ENCODE peak calls at places on chromosome 4, in eight cellular contexts. I is SJSA1; W is CD8-positive, alpha-beta T cell; M is cardiac muscle cell; G is hepatocyte; U is aorta; Q is small intestine; L is lower lobe of right lung. V is an unnamed sample.

GRCh38 chr4:54322817-54323417 is 93.8 kb downstream of the PDGFRA start:
- DNase-seq in I (peak; percentile 28), W (no peak), M (peak; percentile 83), G (peak; percentile 88), U (no peak), Q (peak; percentile 70), L (peak; percentile 64), V (no peak)

GRCh38 chr4:77219266-77219665 is 62.3 kb downstream of the CCNG2 start:
- DNase-seq in I (no peak), W (no peak), M (no peak), G (no peak), U (no peak), Q (no peak), L (no peak), V (no peak)

GRCh38 chr4:121650741-121651140 is 46.0 kb downstream of the ANXA5 start:
- DNase-seq in I (no peak), W (no peak), M (no peak), G (no peak), U (no peak), Q (no peak), L (no peak), V (no peak)

GRCh38 chr4:177107288-177107901 is 202.3 kb upstream of the NEIL3 start:
- DNase-seq in I (no peak), W (no peak), M (no peak), G (no peak), U (no peak), Q (no peak), L (no peak), V (no peak)

GRCh38 chr4:56388311-56388710 is 1.0 kb upstream of the AASDH start:
- DNase-seq in I (no peak), W (no peak), M (no peak), G (no peak), U (no peak), Q (no peak), L (no peak), V (no peak)

GRCh38 chr4:101818362-101818761 is 27.8 kb downstream of the BANK1 start:
- DNase-seq in I (peak; percentile 49), W (no peak), M (no peak), G (no peak), U (no peak), Q (no peak), L (no peak), V (no peak)

GRCh38 chr4:53510981-53511380 is 80.3 kb downstream of the LNX1 start:
- DNase-seq in I (no peak), W (no peak), M (no peak), G (no peak), U (no peak), Q (no peak), L (no peak), V (no peak)

GRCh38 chr4:32658019-32658418 is 1937.8 kb downstream of the PCDH7 start:
- DNase-seq in I (no peak), W (no peak), M (no peak), G (peak; percentile 3), U (no peak), Q (no peak), L (no peak), V (no peak)

GRCh38 chr4:114734581-114734980 is 136.0 kb downstream of the UGT8 start:
- DNase-seq in I (no peak), W (no peak), M (peak; percentile 11), G (no peak), U (no peak), Q (no peak), L (no peak), V (no peak)

GRCh38 chr4:87823741-87824140 is 9.0 kb upstream of the MEPE start:
- DNase-seq in I (no peak), W (no peak), M (no peak), G (no peak), U (no peak), Q (no peak), L (no peak), V (no peak)

GRCh38 chr4:68373513-68373912 is 23.6 kb upstream of the YTHDC1 start:
- DNase-seq in I (no peak), W (peak; percentile 26), M (peak; percentile 89), G (peak; percentile 60), U (peak; percentile 91), Q (peak; percentile 41), L (peak; percentile 75), V (peak; percentile 87)

GRCh38 chr4:16026155-16026761 is 57.6 kb downstream of the PROM1 start:
- DNase-seq in I (peak; percentile 25), W (no peak), M (peak; percentile 74), G (peak; percentile 75), U (no peak), Q (peak; percentile 50), L (no peak), V (no peak)

GRCh38 chr4:78722880-78723279 is 53.3 kb upstream of the BMP2K start:
- DNase-seq in I (no peak), W (no peak), M (no peak), G (no peak), U (no peak), Q (no peak), L (no peak), V (no peak)

GRCh38 chr4:124806403-124806802 is 93.9 kb upstream of the ANKRD50 start:
- DNase-seq in I (no peak), W (no peak), M (no peak), G (no peak), U (no peak), Q (no peak), L (no peak), V (no peak)

GRCh38 chr4:138938371-138938699 is 77.2 kb upstream of the NOCT start:
- DNase-seq in I (no peak), W (no peak), M (peak; percentile 53), G (peak; percentile 52), U (no peak), Q (peak; percentile 19), L (no peak), V (no peak)

GRCh38 chr4:150242820-150243458 is 164.7 kb downstream of the DCLK2 start:
- DNase-seq in I (peak; percentile 47), W (no peak), M (peak; percentile 66), G (peak; percentile 48), U (no peak), Q (peak; percentile 23), L (no peak), V (no peak)

GRCh38 chr4:113445286-113445685 is 316.3 kb downstream of the CAMK2D start:
- DNase-seq in I (peak; percentile 12), W (no peak), M (no peak), G (peak; percentile 32), U (peak; percentile 75), Q (no peak), L (no peak), V (no peak)

DNA sequence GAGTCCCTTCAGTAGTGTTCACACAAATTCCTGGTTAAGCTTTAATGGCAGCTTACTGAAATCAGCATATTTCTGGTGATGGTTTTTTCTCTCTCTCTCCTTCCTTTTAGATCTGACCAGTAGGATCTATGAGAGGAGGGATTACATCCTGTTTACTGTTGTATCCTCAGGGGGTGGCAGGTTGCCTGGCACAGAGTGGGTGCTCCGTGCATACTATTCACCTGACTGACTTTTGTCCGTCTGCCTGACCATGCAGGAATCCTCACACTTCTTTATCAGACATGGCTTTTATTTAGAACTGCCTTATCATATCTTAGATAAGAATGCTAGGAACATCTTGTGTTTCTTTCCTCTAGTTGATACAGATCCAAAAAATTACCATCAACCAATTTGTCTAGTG is 29.6 kb downstream of the MCUB start:
- DNase-seq in I (no peak), W (no peak), M (no peak), G (no peak), U (no peak), Q (no peak), L (no peak), V (no peak)
- H3K27ac ChIP-seq in I (no peak overlapping the region), W (no peak overlapping the region), M (no peak overlapping the region), G (no peak overlapping the region), U (no peak overlapping the region), Q (no peak overlapping the region), L (no peak overlapping the region), V (no peak overlapping the region)

DNA sequence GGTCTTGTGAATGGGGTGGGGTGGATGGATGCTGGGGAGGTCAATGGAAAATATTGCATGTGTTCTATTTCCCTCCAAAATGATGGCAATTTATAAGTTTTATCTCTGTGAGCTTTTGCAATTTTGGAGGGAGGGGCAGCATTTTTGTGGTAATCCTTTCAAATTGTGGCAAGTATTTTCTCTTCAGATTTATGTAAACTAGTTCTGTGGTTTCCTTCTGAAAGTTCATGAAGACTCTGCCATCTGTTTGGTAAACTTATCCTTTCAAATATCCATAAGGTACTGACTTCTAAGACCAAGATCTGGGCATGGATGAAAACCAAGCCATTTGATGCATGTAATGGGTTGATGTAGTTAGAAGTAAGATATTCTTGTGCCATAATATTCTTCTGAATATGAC is 216.0 kb upstream of the GIMD1 start:
- DNase-seq in I (peak; percentile 59), W (no peak), M (no peak), G (no peak), U (no peak), Q (no peak), L (no peak), V (no peak)
- H3K27ac ChIP-seq in I (peak overlapping the region; percentile 92), W (no peak overlapping the region), M (no peak overlapping the region), G (no peak overlapping the region), U (no peak overlapping the region), Q (no peak overlapping the region), L (no peak overlapping the region), V (no peak overlapping the region)

GRCh38 chr4:2660596-2661211 is 95.4 kb downstream of the TNIP2 start:
- DNase-seq in I (no peak), W (no peak), M (no peak), G (peak; percentile 19), U (no peak), Q (no peak), L (no peak), V (no peak)
- H3K27ac ChIP-seq in I (no peak overlapping the region), W (no peak overlapping the region), M (peak overlapping the region; percentile 5), G (peak overlapping the region; percentile 45), U (peak overlapping the region; percentile 9), Q (peak overlapping the region; percentile 53), L (peak overlapping the region; percentile 53), V (no peak overlapping the region)

GRCh38 chr4:169225058-169225751 is 45.6 kb downstream of the SH3RF1 start:
- DNase-seq in I (peak; percentile 86), W (no peak), M (no peak), G (peak; percentile 73), U (no peak), Q (peak; percentile 21), L (no peak), V (no peak)

GRCh38 chr4:169229571-169230028 is 41.2 kb downstream of the SH3RF1 start:
- DNase-seq in I (peak; percentile 81), W (no peak), M (no peak), G (peak; percentile 44), U (no peak), Q (no peak), L (no peak), V (no peak)

GRCh38 chr4:169228076-169228475 is 42.7 kb downstream of the SH3RF1 start:
- DNase-seq in I (no peak), W (no peak), M (no peak), G (no peak), U (no peak), Q (no peak), L (no peak), V (no peak)

GRCh38 chr4:169225812-169226211 is 44.9 kb downstream of the SH3RF1 start:
- DNase-seq in I (no peak), W (no peak), M (no peak), G (no peak), U (no peak), Q (no peak), L (no peak), V (no peak)

DNA sequence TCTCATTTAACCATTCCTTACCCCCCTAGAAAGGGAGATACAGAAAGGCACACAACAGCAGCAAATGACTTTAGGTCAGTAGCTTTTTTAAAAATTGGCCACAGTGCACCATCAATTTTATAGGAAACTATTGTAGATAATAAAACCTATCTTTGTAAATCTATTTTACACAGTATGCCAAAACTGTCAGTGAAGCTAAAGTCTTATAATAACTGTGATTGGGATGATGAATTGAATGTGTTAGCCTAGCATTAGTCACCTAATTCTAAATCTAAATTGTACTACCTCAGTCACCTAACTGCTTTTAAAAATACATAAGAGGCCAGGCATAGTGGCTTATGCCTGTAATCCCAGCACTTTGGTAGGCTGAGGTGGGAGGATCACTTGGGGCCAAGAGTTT is 44.2 kb downstream of the SH3RF1 start:
- DNase-seq in I (no peak), W (no peak), M (no peak), G (no peak), U (no peak), Q (no peak), L (no peak), V (no peak)
- H3K27ac ChIP-seq in I (peak overlapping the region; percentile 91), W (no peak overlapping the region), M (no peak overlapping the region), G (peak overlapping the region; percentile 64), U (no peak overlapping the region), Q (no peak overlapping the region), L (no peak overlapping the region), V (no peak overlapping the region)